ENCODE peak calls at places on chromosome 4, in four cellular contexts. G is stomach; Q is lung; S is naive thymus-derived CD4-positive, alpha-beta T cell. B is an unnamed sample. For H3K4me1, the result is how much of the 10 kb centered on the place peaks cover.

GRCh38 chr4:67891645-67892044 is 7.8 kb upstream of the TMPRSS11D start:
- DNase-seq in G (no peak), Q (no peak), S (no peak), B (no peak)

GRCh38 chr4:8092282-8092681 is 66.3 kb downstream of the ABLIM2 start:
- DNase-seq in G (no peak), Q (no peak), S (no peak), B (no peak)

GRCh38 chr4:78551420-78552351 is at the start of gene ANXA3:
- DNase-seq in G (peak), Q (peak), S (peak), B (peak)

GRCh38 chr4:163666335-163666888 is 171.9 kb downstream of the TMA16 start:
- DNase-seq in G (no peak), Q (no peak), S (no peak), B (no peak)

GRCh38 chr4:94827481-94828110 is 69.8 kb downstream of the BMPR1B start:
- DNase-seq in G (no peak), Q (no peak), S (no peak), B (no peak)

GRCh38 chr4:181194096-181194495 is 1049.1 kb upstream of the TENM3 start:
- DNase-seq in G (no peak), Q (no peak), S (no peak), B (no peak)

GRCh38 chr4:151192556-151193235 is 84.3 kb upstream of the PRSS48 start:
- DNase-seq in G (no peak), Q (no peak), S (no peak), B (no peak)

GRCh38 chr4:38150766-38151165 is 190.6 kb downstream of the PTTG2 start:
- DNase-seq in G (no peak), Q (no peak), S (no peak), B (no peak)

GRCh38 chr4:56048621-56049427 is 100.1 kb downstream of the CEP135 start:
- DNase-seq in G (peak), Q (no peak), S (peak), B (peak)

GRCh38 chr4:138595731-138596465 is 353.7 kb upstream of the SLC7A11 start:
- DNase-seq in G (no peak), Q (no peak), S (no peak), B (no peak)

GRCh38 chr4:42570221-42570620 is 86.7 kb downstream of the ATP8A1 start:
- DNase-seq in G (peak), Q (peak), S (no peak), B (no peak)

GRCh38 chr4:15469402-15470148 is at the start of gene CC2D2A:
- DNase-seq in G (no peak), Q (no peak), S (no peak), B (no peak)

GRCh38 chr4:131339137-131339536 is 1810.0 kb upstream of the PCDH10 start:
- DNase-seq in G (no peak), Q (no peak), S (no peak), B (no peak)

GRCh38 chr4:38733663-38734062 is 49.1 kb downstream of the TLR10 start:
- DNase-seq in G (no peak), Q (no peak), S (no peak), B (no peak)

GRCh38 chr4:79682161-79682560 is 274.1 kb upstream of the GK2 start:
- DNase-seq in G (no peak), Q (no peak), S (no peak), B (no peak)

GRCh38 chr4:186068581-186069402 is at the start of gene TLR3:
- DNase-seq in G (no peak), Q (no peak), S (no peak), B (peak)

GRCh38 chr4:122360754-122361153 is 18.1 kb upstream of the ADAD1 start:
- DNase-seq in G (no peak), Q (no peak), S (no peak), B (no peak)

GRCh38 chr4:26132858-26133257 is 188.0 kb upstream of the RBPJ start:
- DNase-seq in G (no peak), Q (no peak), S (no peak), B (no peak)

GRCh38 chr4:26985836-26986235 is 125.2 kb downstream of the STIM2 start:
- DNase-seq in G (no peak), Q (no peak), S (peak), B (no peak)

GRCh38 chr4:108247511-108248088 is 78.9 kb upstream of the LEF1 start:
- DNase-seq in G (no peak), Q (no peak), S (no peak), B (no peak)

GRCh38 chr4:142282870-142283431 is 563.1 kb downstream of the INPP4B start:
- DNase-seq in G (no peak), Q (no peak), S (no peak), B (peak)

GRCh38 chr4:83851261-83852084 is 315.6 kb downstream of the GPAT3 start:
- DNase-seq in G (no peak), Q (no peak), S (no peak), B (no peak)

GRCh38 chr4:151325320-151326246 is at the start of gene SH3D19:
- DNase-seq in G (peak), Q (peak), S (peak), B (peak)

GRCh38 chr4:23097251-23097650 is 404.5 kb downstream of the GBA3 start:
- DNase-seq in G (no peak), Q (no peak), S (no peak), B (no peak)

GRCh38 chr4:40594261-40595178 is 35.1 kb downstream of the RBM47 start:
- DNase-seq in G (no peak), Q (no peak), S (no peak), B (no peak)

GRCh38 chr4:75630174-75630931 is at the start of gene CDKL2:
- DNase-seq in G (peak), Q (peak), S (peak), B (peak)

GRCh38 chr4:89753601-89754066 is 83.3 kb downstream of the SNCA start:
- DNase-seq in G (no peak), Q (no peak), S (no peak), B (no peak)

GRCh38 chr4:41935652-41936021 is 408 bp downstream of the TMEM33 start:
- DNase-seq in G (no peak), Q (no peak), S (peak), B (no peak)

GRCh38 chr4:110085131-110085530 is 113.3 kb downstream of the ELOVL6 start:
- DNase-seq in G (peak), Q (peak), S (no peak), B (peak)

GRCh38 chr4:19850909-19851308 is 400.8 kb upstream of the SLIT2 start:
- DNase-seq in G (no peak), Q (no peak), S (no peak), B (no peak)

GRCh38 chr4:26360864-26361263 is 40.0 kb downstream of the RBPJ start:
- DNase-seq in G (no peak), Q (no peak), S (no peak), B (no peak)

GRCh38 chr4:124111922-124112321 is 600.6 kb downstream of the ANKRD50 start:
- DNase-seq in G (no peak), Q (no peak), S (no peak), B (no peak)

GRCh38 chr4:126583509-126583908 is 1049.2 kb upstream of the INTU start:
- DNase-seq in G (no peak), Q (no peak), S (no peak), B (no peak)

GRCh38 chr4:169185133-169185956 is 85.4 kb downstream of the SH3RF1 start:
- DNase-seq in G (no peak), Q (no peak), S (no peak), B (no peak)

DNA sequence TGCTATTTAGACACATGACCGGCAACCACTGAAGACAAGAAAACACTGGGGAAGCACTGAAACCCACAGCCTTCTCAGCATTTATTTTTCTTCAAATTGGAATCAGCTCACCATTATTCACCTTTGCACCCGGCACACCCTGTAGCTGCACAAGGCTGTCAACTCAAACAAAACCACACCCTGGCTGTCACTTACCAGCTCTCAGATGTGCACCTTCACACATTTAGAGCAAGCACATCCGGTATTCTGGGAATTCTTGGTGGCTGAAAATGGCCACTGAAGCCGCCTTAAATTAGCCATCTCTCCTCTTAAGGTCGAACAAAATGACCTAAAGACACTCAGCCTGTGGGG is 5.9 kb downstream of the ZFYVE28 start:
- DNase-seq in G (peak), Q (no peak), S (no peak), B (peak)
- H3K27ac ChIP-seq in G (peak), Q (peak), S (peak), B (peak)

GRCh38 chr4:3530663-3531254 is 1.5 kb downstream of the LRPAP1 start:
- DNase-seq in G (no peak), Q (no peak), S (no peak), B (no peak)

GRCh38 chr4:3532714-3533336 is 603 bp upstream of the LRPAP1 start:
- DNase-seq in G (no peak), Q (no peak), S (no peak), B (peak)

GRCh38 chr4:3531887-3532713 is at the start of gene LRPAP1:
- DNase-seq in G (peak), Q (peak), S (peak), B (peak)

GRCh38 chr4:3530051-3530450 is 2.2 kb downstream of the LRPAP1 start:
- DNase-seq in G (no peak), Q (no peak), S (no peak), B (no peak)

DNA sequence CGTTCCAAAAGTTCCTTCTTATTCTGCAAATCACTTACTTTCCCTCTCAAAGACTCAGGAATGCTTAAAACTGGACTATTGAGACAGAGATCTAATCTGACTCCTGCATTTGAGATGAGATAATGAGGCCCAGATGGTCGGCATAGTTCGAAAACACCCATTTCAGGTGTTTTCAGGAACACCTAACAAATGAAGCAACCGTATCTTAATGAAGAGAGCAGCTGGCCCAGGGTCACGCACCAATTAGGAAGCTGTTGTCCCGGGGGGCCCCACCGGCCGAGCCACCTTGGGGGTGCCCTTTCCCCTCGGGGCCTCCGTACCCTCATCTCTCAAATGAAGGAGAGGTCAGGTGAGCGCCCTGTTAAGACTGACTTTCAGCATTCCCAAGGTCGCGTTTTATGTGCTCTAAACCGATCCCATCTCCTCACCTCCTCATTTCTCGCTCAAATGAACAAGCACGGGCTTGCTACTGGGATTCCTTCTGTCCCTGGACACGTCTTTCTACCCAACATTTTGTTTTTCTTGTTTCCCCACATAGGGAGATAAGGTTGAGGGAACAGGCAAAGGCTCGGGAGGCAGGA is 826 bp downstream of the LRPAP1 start:
- DNase-seq in G (no peak), Q (no peak), S (no peak), B (no peak)
- H3K4me1 ChIP-seq in G (half or more), Q (under half), S (under half), B (under half)

DNA sequence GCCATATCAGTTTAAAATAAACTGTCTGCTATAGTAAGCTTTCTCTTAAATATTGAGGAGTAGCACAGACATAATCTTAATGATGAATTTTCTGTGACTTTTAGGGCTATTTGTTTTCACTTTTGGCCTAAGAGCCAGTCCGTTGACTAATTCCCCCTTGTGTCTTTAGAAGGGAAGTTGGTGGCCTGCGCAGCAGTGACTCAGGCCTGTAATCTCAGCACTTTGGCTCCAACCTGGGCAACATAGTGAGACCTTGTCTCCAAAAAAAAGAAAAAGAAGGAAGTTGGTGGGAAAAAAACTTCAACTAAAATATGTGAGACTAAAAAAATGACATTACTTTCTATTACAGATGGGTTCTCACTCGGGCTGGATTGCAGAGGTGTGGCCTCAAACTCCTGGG is 3.4 kb downstream of the NCAPG start:
- DNase-seq in G (no peak), Q (no peak), S (no peak), B (no peak)
- H3K27ac ChIP-seq in G (no peak), Q (no peak), S (no peak), B (no peak)

GRCh38 chr4:147808447-147808846 is 76.6 kb downstream of the ARHGAP10 start:
- DNase-seq in G (no peak), Q (no peak), S (no peak), B (no peak)
- H3K4me1 ChIP-seq in G (half or more), Q (under half), S (under half), B (under half)

GRCh38 chr4:73447701-73448100 is 11.7 kb downstream of the AFP start:
- DNase-seq in G (no peak), Q (no peak), S (no peak), B (no peak)
- H3K27ac ChIP-seq in G (no peak), Q (no peak), S (no peak), B (no peak)

GRCh38 chr4:24798036-24798610 is 2.8 kb downstream of the SOD3 start:
- DNase-seq in G (no peak), Q (no peak), S (no peak), B (peak)
- H3K4me1 ChIP-seq in G (half or more), Q (under half), S (under half), B (under half)

DNA sequence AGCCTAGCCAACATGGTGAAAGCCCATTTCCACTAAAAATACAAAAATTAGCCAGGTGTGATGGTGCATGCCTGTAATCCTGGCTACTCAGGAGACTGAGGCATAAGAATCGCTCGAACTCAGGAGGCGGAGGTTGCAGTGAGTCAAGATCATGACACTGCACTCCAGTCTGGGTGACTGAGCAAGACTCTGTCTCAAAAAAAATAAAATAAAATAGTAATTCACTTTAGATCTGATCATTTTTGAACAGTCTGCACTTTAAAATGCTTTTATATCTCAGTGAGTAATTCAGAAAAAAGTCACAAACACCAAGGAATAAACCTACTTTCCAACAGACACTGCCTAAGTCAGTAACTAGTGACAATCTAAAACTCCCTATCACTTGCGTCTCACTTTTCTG is 25.6 kb upstream of the CORIN start:
- DNase-seq in G (no peak), Q (no peak), S (no peak), B (no peak)
- H3K27ac ChIP-seq in G (no peak), Q (no peak), S (no peak), B (no peak)

DNA sequence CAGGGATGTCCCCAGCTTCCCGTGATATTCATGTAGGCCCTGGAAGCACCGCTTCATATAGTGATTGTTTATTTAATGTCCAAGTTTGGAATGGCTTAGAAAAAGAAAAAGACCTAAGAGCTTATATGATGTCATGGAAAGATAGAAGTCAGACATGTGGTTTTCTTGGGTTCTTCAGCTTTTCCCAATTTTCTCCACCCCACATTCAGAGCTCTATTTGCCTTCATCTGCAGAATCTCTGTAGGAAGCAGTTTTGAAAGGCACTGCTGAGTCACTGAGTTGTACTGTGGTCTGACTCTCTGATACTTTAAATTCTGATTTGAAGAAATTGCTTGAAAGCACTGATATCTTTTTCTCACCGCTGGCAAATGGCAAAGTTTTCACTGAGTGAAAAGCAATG is 120.6 kb upstream of the EDNRA start:
- DNase-seq in G (no peak), Q (no peak), S (no peak), B (no peak)
- H3K4me1 ChIP-seq in G (under half), Q (under half), S (under half), B (under half)

DNA sequence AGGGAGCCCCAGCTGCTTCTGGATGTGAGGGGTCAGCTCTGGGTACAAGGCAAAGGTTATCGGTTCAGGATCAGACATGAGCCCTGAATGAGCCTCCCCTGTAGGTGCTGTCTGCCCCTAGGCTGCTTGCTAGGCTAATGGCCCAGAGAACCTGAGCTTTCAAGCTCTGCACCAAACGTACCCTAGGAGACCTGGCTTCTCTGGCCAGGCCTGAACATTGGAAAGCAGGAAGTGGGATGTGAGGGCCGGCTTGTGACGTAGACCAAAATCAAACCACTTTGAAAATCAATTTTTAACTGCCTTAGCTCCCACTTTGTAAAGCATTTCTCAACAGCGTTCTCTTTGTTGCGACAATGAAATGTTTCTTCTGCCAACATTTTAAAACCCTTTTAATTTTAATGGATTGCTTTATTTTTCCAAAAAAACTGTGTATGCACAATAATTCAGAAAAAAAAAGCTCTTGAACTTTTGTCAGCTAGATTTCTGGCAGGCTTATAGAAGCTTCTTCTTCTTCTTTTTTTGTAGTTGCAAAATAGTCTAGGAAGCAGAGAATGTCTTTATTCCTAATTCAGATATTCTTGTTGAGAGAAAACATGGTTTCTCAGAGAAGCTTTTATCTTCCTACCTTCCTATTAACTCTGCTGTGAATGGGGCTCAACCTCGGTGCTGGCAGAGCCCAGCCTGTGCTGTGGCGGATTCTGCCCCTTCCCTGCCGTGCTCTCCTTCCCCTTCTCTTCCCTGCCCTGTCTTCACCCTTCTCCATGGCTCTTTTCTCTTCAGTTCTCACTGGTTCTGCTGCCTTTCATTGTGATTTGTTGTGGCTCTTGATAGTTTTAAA is 145.2 kb upstream of the SFRP2 start:
- DNase-seq in G (no peak), Q (no peak), S (no peak), B (no peak)
- H3K27ac ChIP-seq in G (no peak), Q (peak), S (no peak), B (peak)

GRCh38 chr4:114770624-114771023 is 172.0 kb downstream of the UGT8 start:
- DNase-seq in G (no peak), Q (no peak), S (no peak), B (no peak)
- H3K4me1 ChIP-seq in G (under half), Q (under half), S (under half), B (under half)

B was measured in colonic mucosa.